ENCODE peak calls at places on chromosomes 16 and 17, in four cellular contexts. O is GM03348; A is activated CD4-positive, CD25-positive, alpha-beta regulatory T cell treated with anti-CD3 and anti-CD28 coated beads, Interleukin-2, amount 50 U/mL, for 72 hours; C is T follicular helper cell. T is an unnamed sample.

GRCh38 chr16:50099957-50100648 is 34.3 kb downstream of the HEATR3 start:
- DNase-seq in O (no peak), C (no peak), A (no peak), T (no peak)

GRCh38 chr17:3385869-3386816 is at the start of gene OR3A2:
- DNase-seq in A (peak), C (no peak), O (no peak), T (no peak)

GRCh38 chr16:87416826-87417471 is 24.8 kb downstream of the MAP1LC3B start:
- DNase-seq in A (no peak), O (peak), C (no peak), T (peak)

GRCh38 chr17:8362651-8363332 is 13.7 kb downstream of the KRABD2 start:
- DNase-seq in O (peak), C (no peak), A (no peak), T (peak)

GRCh38 chr17:69592692-69593350 is 178.3 kb downstream of the MAP2K6 start:
- DNase-seq in C (no peak), O (peak), A (no peak), T (peak)

GRCh38 chr16:25481636-25482035 is 210.1 kb upstream of the HS3ST4 start:
- DNase-seq in C (no peak), O (no peak), A (no peak), T (no peak)

GRCh38 chr17:65561394-65562205 is at the start of gene AXIN2:
- DNase-seq in A (peak), O (peak), C (peak), T (peak)

GRCh38 chr16:50680907-50681885 is at the start of gene SNX20:
- DNase-seq in O (no peak), A (peak), C (peak), T (no peak)

GRCh38 chr16:10922328-10923145 is 19.7 kb downstream of the DEXI start:
- DNase-seq in C (no peak), A (no peak), O (peak), T (no peak)

GRCh38 chr16:78430281-78430680 is 330.8 kb downstream of the WWOX start:
- DNase-seq in C (no peak), O (no peak), A (no peak), T (no peak)

GRCh38 chr17:27366438-27366837 is 72.5 kb downstream of the WSB1 start:
- DNase-seq in A (no peak), O (no peak), C (no peak), T (no peak)

GRCh38 chr16:11183035-11183812 is 72.8 kb downstream of the SOCS1 start:
- DNase-seq in C (no peak), A (no peak), O (no peak), T (no peak)

GRCh38 chr16:88651276-88651988 is 579 bp upstream of the CYBA start:
- DNase-seq in A (peak), O (no peak), C (peak), T (peak)

GRCh38 chr17:50920891-50921595 is 54.9 kb upstream of the TOB1 start:
- DNase-seq in A (no peak), C (no peak), O (no peak), T (no peak)

GRCh38 chr17:78450696-78451344 is 72.4 kb downstream of the PGS1 start:
- DNase-seq in C (no peak), O (no peak), A (no peak), T (no peak)

GRCh38 chr17:78174332-78174869 is 6.0 kb downstream of the SYNGR2 start:
- DNase-seq in O (no peak), C (no peak), A (no peak), T (no peak)

GRCh38 chr16:50153648-50154368 is 702 bp downstream of the TENT4B start:
- DNase-seq in C (no peak), A (peak), O (peak), T (peak)

GRCh38 chr17:77528516-77529327 is 388.0 kb downstream of the SEC14L1 start:
- DNase-seq in C (no peak), A (peak), O (peak), T (no peak)

GRCh38 chr16:19179890-19180490 is 11.9 kb downstream of the SYT17 start:
- DNase-seq in C (no peak), A (peak), O (peak), T (peak)

T was measured in choroid plexus epithelial cell.